ENCODE peak calls at places on chromosome 4, in five cellular contexts. One of them, this sample, is unnamed. For H3K36me3, the result is how much of the 10 kb centered on the place peaks cover.

GRCh38 chr4:85905761-85906160 is 430.8 kb downstream of the ARHGAP24 start:
- DNase-seq in mammary epithelial cell: no peak
- DNase-seq in bronchial epithelial cell: no peak
- DNase-seq in IMR-90: no peak
- DNase-seq in testis: no peak
- DNase-seq in this sample: no peak

GRCh38 chr4:27218013-27218412 is 357.4 kb downstream of the STIM2 start:
- DNase-seq in mammary epithelial cell: peak
- DNase-seq in bronchial epithelial cell: peak
- DNase-seq in IMR-90: peak
- DNase-seq in testis: no peak
- DNase-seq in this sample: no peak

GRCh38 chr4:168551945-168552695 is 55.3 kb downstream of the PALLD start:
- DNase-seq in mammary epithelial cell: no peak
- DNase-seq in bronchial epithelial cell: no peak
- DNase-seq in IMR-90: no peak
- DNase-seq in testis: no peak
- DNase-seq in this sample: no peak

GRCh38 chr4:38531126-38531737 is 132.8 kb upstream of the KLF3 start:
- DNase-seq in mammary epithelial cell: no peak
- DNase-seq in bronchial epithelial cell: no peak
- DNase-seq in IMR-90: peak
- DNase-seq in testis: no peak
- DNase-seq in this sample: no peak

GRCh38 chr4:32987111-32987510 is 2266.9 kb downstream of the PCDH7 start:
- DNase-seq in mammary epithelial cell: no peak
- DNase-seq in bronchial epithelial cell: no peak
- DNase-seq in IMR-90: no peak
- DNase-seq in testis: no peak
- DNase-seq in this sample: no peak

GRCh38 chr4:112847045-112847444 is 202.4 kb upstream of the ANK2 start:
- DNase-seq in mammary epithelial cell: no peak
- DNase-seq in bronchial epithelial cell: no peak
- DNase-seq in IMR-90: no peak
- DNase-seq in testis: no peak
- DNase-seq in this sample: no peak

GRCh38 chr4:80197132-80197573 is at the start of gene PRDM8:
- DNase-seq in mammary epithelial cell: no peak
- DNase-seq in bronchial epithelial cell: no peak
- DNase-seq in IMR-90: peak
- DNase-seq in testis: no peak
- DNase-seq in this sample: no peak

GRCh38 chr4:15003441-15003890 is 1.2 kb downstream of the CPEB2 start:
- DNase-seq in mammary epithelial cell: peak
- DNase-seq in bronchial epithelial cell: peak
- DNase-seq in IMR-90: peak
- DNase-seq in testis: peak
- DNase-seq in this sample: no peak

GRCh38 chr4:107956011-107956410 is 24.7 kb downstream of the CYP2U1 start:
- DNase-seq in mammary epithelial cell: peak
- DNase-seq in bronchial epithelial cell: peak
- DNase-seq in IMR-90: no peak
- DNase-seq in testis: no peak
- DNase-seq in this sample: no peak

GRCh38 chr4:139824882-139825522 is 159.4 kb downstream of the MGST2 start:
- DNase-seq in mammary epithelial cell: no peak
- DNase-seq in bronchial epithelial cell: no peak
- DNase-seq in IMR-90: no peak
- DNase-seq in testis: no peak
- DNase-seq in this sample: no peak

GRCh38 chr4:88219099-88219498 is 60.7 kb upstream of the ABCG2 start:
- DNase-seq in mammary epithelial cell: peak
- DNase-seq in bronchial epithelial cell: peak
- DNase-seq in IMR-90: peak
- DNase-seq in testis: no peak
- DNase-seq in this sample: no peak

GRCh38 chr4:17055788-17056187 is 157.3 kb upstream of the LDB2 start:
- DNase-seq in mammary epithelial cell: no peak
- DNase-seq in bronchial epithelial cell: peak
- DNase-seq in IMR-90: peak
- DNase-seq in testis: no peak
- DNase-seq in this sample: no peak

GRCh38 chr4:17060230-17060629 is 161.8 kb upstream of the LDB2 start:
- DNase-seq in mammary epithelial cell: no peak
- DNase-seq in bronchial epithelial cell: peak
- DNase-seq in IMR-90: no peak
- DNase-seq in testis: no peak
- DNase-seq in this sample: no peak

GRCh38 chr4:17057035-17057434 is 158.6 kb upstream of the LDB2 start:
- DNase-seq in mammary epithelial cell: no peak
- DNase-seq in bronchial epithelial cell: no peak
- DNase-seq in IMR-90: no peak
- DNase-seq in testis: no peak
- DNase-seq in this sample: no peak

GRCh38 chr4:17059192-17059634 is 160.8 kb upstream of the LDB2 start:
- DNase-seq in mammary epithelial cell: no peak
- DNase-seq in bronchial epithelial cell: no peak
- DNase-seq in IMR-90: peak
- DNase-seq in testis: peak
- DNase-seq in this sample: no peak

GRCh38 chr4:17058506-17058905 is 160.1 kb upstream of the LDB2 start:
- DNase-seq in mammary epithelial cell: no peak
- DNase-seq in bronchial epithelial cell: no peak
- DNase-seq in IMR-90: peak
- DNase-seq in testis: peak
- DNase-seq in this sample: no peak
- H3K4me3 ChIP-seq in mammary epithelial cell: no peak
- H3K4me3 ChIP-seq in bronchial epithelial cell: no peak
- H3K4me3 ChIP-seq in IMR-90: no peak
- H3K4me3 ChIP-seq in testis: no peak
- H3K4me3 ChIP-seq in this sample: peak

DNA sequence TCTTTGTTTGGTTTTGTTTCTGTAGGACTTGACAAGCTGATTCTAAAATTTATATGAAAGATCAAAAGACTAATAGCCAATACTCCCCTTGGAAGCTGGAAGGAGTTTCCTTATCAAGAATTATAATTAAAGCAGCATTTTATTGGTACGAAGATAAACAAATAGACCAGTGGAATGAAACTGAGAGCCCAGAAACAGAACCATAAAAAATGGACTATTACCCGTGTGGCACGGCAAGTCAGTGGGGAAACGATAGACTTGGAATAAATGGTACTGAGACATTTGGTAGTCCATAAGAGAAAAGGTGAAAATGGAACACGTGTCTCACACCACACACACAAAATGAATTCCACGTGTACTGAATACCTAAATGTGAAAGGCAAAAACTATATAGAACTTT is 42.4 kb upstream of the CEP135 start:
- DNase-seq in mammary epithelial cell: no peak
- DNase-seq in bronchial epithelial cell: no peak
- DNase-seq in IMR-90: no peak
- DNase-seq in testis: no peak
- DNase-seq in this sample: no peak
- H3K36me3 ChIP-seq in mammary epithelial cell: under half
- H3K36me3 ChIP-seq in bronchial epithelial cell: under half
- H3K36me3 ChIP-seq in IMR-90: under half
- H3K36me3 ChIP-seq in testis: under half
- H3K36me3 ChIP-seq in this sample: under half

DNA sequence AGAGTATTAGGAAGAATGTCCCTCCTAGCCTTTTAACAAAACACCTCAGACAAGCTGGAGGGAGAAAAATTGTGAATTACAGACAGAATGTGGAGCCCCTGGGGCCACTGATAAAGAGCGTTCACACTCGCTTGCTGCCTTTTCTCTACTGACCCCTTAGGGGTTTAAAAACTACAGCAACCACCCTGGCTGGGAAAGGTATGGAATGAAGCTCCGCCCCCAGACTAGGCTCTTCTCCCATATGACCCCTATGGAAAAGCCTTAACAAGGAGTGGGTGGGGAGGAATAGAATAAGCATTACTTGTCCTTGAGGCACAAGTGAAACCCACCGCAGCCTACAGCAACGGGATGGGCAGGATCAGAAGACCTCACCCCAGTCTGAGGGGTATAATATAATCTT is 26.3 kb downstream of the ANKRD50 start:
- DNase-seq in mammary epithelial cell: no peak
- DNase-seq in bronchial epithelial cell: no peak
- DNase-seq in IMR-90: no peak
- DNase-seq in testis: no peak
- DNase-seq in this sample: no peak
- TF ChIP-seq CTCF in mammary epithelial cell: no peak
- TF ChIP-seq CTCF in bronchial epithelial cell: no peak
- TF ChIP-seq CTCF in IMR-90: no peak
- TF ChIP-seq CTCF in testis: no peak
- TF ChIP-seq CTCF in this sample: no peak

DNA sequence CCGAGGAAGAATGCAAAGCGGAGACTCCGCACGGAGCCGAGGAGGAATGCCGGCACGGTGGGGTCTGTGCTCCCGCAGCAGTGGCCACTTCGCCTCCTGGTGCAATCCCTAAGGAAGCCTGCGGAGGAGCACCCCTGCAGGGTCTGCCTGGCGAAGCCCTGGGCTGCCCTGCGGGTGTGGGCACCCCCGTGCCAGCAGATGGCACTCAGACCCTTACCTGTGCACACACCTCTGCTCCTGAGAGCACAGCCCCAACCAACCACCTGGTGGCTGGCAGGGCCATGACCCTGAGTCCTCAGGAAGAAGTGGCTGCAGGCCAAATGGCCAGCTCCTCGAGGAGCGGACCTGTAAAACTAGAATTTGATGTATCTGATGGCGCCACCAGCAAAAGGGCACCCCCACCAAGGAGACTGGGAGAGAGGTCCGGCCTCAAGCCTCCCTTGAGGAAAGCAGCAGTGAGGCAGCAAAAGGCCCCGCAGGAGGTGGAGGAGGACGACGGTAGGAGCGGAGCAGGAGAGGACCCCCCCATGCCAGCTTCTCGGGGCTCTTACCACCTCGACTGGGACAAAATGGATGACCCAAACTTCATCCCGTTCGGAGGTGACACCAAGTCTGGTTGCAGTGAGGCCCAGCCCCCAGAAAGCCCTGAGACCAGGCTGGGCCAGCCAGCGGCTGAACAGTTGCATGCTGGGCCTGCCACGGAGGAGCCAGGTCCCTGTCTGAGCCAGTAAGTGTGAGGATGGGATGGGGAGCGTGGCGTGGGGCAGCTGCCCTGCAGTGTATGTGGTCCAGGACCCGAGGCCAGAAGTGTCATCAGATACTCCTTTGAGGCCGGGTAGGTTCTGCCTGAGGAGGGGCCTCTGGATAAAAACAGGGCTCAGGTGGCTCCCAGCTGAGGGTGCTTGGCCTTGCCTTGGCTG is 7.0 kb downstream of the TACC3 start:
- DNase-seq in mammary epithelial cell: no peak
- DNase-seq in bronchial epithelial cell: no peak
- DNase-seq in IMR-90: no peak
- DNase-seq in testis: no peak
- DNase-seq in this sample: no peak
- H3K4me3 ChIP-seq in mammary epithelial cell: no peak
- H3K4me3 ChIP-seq in bronchial epithelial cell: no peak
- H3K4me3 ChIP-seq in IMR-90: no peak
- H3K4me3 ChIP-seq in testis: no peak
- H3K4me3 ChIP-seq in this sample: no peak

GRCh38 chr4:3206439-3207100 is 42.4 kb upstream of the MSANTD1 start:
- DNase-seq in mammary epithelial cell: no peak
- DNase-seq in bronchial epithelial cell: no peak
- DNase-seq in IMR-90: no peak
- DNase-seq in testis: no peak
- DNase-seq in this sample: no peak

GRCh38 chr4:3202836-3203820 is 45.8 kb upstream of the MSANTD1 start:
- DNase-seq in mammary epithelial cell: no peak
- DNase-seq in bronchial epithelial cell: no peak
- DNase-seq in IMR-90: no peak
- DNase-seq in testis: no peak
- DNase-seq in this sample: no peak

GRCh38 chr4:3201718-3202702 is 46.9 kb upstream of the MSANTD1 start:
- DNase-seq in mammary epithelial cell: no peak
- DNase-seq in bronchial epithelial cell: no peak
- DNase-seq in IMR-90: peak
- DNase-seq in testis: peak
- DNase-seq in this sample: no peak

GRCh38 chr4:3205995-3206394 is 43.0 kb upstream of the MSANTD1 start:
- DNase-seq in mammary epithelial cell: no peak
- DNase-seq in bronchial epithelial cell: no peak
- DNase-seq in IMR-90: no peak
- DNase-seq in testis: no peak
- DNase-seq in this sample: no peak

GRCh38 chr4:3204021-3204431 is 44.9 kb upstream of the MSANTD1 start:
- DNase-seq in mammary epithelial cell: no peak
- DNase-seq in bronchial epithelial cell: no peak
- DNase-seq in IMR-90: peak
- DNase-seq in testis: no peak
- DNase-seq in this sample: no peak
- H3K36me3 ChIP-seq in mammary epithelial cell: under half
- H3K36me3 ChIP-seq in bronchial epithelial cell: under half
- H3K36me3 ChIP-seq in IMR-90: under half
- H3K36me3 ChIP-seq in testis: under half
- H3K36me3 ChIP-seq in this sample: under half

GRCh38 chr4:121765368-121765705 is 373 bp upstream of the SMIM43 start:
- DNase-seq in mammary epithelial cell: no peak
- DNase-seq in bronchial epithelial cell: no peak
- DNase-seq in IMR-90: no peak
- DNase-seq in testis: no peak
- DNase-seq in this sample: no peak

GRCh38 chr4:121764702-121765367 is at the start of gene SMIM43:
- DNase-seq in mammary epithelial cell: peak
- DNase-seq in bronchial epithelial cell: no peak
- DNase-seq in IMR-90: no peak
- DNase-seq in testis: no peak
- DNase-seq in this sample: no peak

GRCh38 chr4:121765941-121766538 is 1.1 kb upstream of the SMIM43 start:
- DNase-seq in mammary epithelial cell: no peak
- DNase-seq in bronchial epithelial cell: no peak
- DNase-seq in IMR-90: no peak
- DNase-seq in testis: no peak
- DNase-seq in this sample: no peak

GRCh38 chr4:121771869-121772268 is 6.9 kb upstream of the SMIM43 start:
- DNase-seq in mammary epithelial cell: no peak
- DNase-seq in bronchial epithelial cell: no peak
- DNase-seq in IMR-90: no peak
- DNase-seq in testis: no peak
- DNase-seq in this sample: no peak

GRCh38 chr4:121769341-121769740 is 4.4 kb upstream of the SMIM43 start:
- DNase-seq in mammary epithelial cell: no peak
- DNase-seq in bronchial epithelial cell: peak
- DNase-seq in IMR-90: no peak
- DNase-seq in testis: no peak
- DNase-seq in this sample: no peak
- TF ChIP-seq CTCF in mammary epithelial cell: no peak
- TF ChIP-seq CTCF in bronchial epithelial cell: no peak
- TF ChIP-seq CTCF in IMR-90: no peak
- TF ChIP-seq CTCF in testis: no peak
- TF ChIP-seq CTCF in this sample: no peak